ENCODE peak calls at places on chromosomes 3 and 15, in six cellular contexts. D, M, V, F, K and E are unnamed samples.

GRCh38 chr15:76196286-76196948 is 114.9 kb downstream of the ETFA start:
- DNase-seq in D (no peak), M (peak), V (peak), F (peak), K (no peak), E (peak)

GRCh38 chr3:102206506-102207145 is 228.2 kb upstream of the ZPLD1 start:
- DNase-seq in D (no peak), M (peak), V (no peak), F (no peak), K (no peak), E (no peak)

GRCh38 chr15:34708422-34708821 is 46.4 kb downstream of the GJD2 start:
- DNase-seq in D (no peak), M (peak), V (peak), F (peak), K (no peak), E (peak)

GRCh38 chr3:109098245-109098644 is 19.7 kb downstream of the MORC1 start:
- DNase-seq in D (no peak), M (no peak), V (no peak), F (peak), K (no peak), E (no peak)

GRCh38 chr3:132907293-132907692 is 130.9 kb upstream of the TMEM108 start:
- DNase-seq in D (no peak), M (no peak), V (no peak), F (no peak), K (no peak), E (no peak)

GRCh38 chr3:25469609-25470008 is 41.5 kb downstream of the RARB start:
- DNase-seq in D (no peak), M (no peak), V (no peak), F (no peak), K (no peak), E (no peak)

GRCh38 chr3:31695280-31696008 is 162.7 kb downstream of the STT3B start:
- DNase-seq in D (no peak), M (no peak), V (no peak), F (peak), K (peak), E (no peak)

GRCh38 chr3:11559816-11560633 is 83.7 kb downstream of the VGLL4 start:
- DNase-seq in D (no peak), M (no peak), V (no peak), F (no peak), K (no peak), E (no peak)

GRCh38 chr3:172128852-172129251 is 89.5 kb downstream of the FNDC3B start:
- DNase-seq in D (no peak), M (no peak), V (no peak), F (no peak), K (no peak), E (no peak)

GRCh38 chr15:35871282-35871681 is 325.3 kb upstream of the DPH6 start:
- DNase-seq in D (no peak), M (no peak), V (no peak), F (no peak), K (no peak), E (no peak)

GRCh38 chr3:153463895-153464294 is 301.9 kb downstream of the RAP2B start:
- DNase-seq in D (no peak), M (no peak), V (no peak), F (no peak), K (no peak), E (no peak)

GRCh38 chr3:158775801-158776399 is 26.0 kb upstream of the MFSD1 start:
- DNase-seq in D (no peak), M (no peak), V (no peak), F (peak), K (no peak), E (no peak)

GRCh38 chr15:51190424-51191068 is 95.8 kb upstream of the TNFAIP8L3 start:
- DNase-seq in D (no peak), M (no peak), V (no peak), F (no peak), K (no peak), E (no peak)

GRCh38 chr15:92883643-92884458 is 16.3 kb upstream of the CHD2 start:
- DNase-seq in D (no peak), M (peak), V (peak), F (peak), K (no peak), E (no peak)

GRCh38 chr3:99325407-99325806 is 313.0 kb upstream of the COL8A1 start:
- DNase-seq in D (no peak), M (peak), V (no peak), F (no peak), K (no peak), E (no peak)

GRCh38 chr3:157590273-157590672 is 87.1 kb upstream of the VEPH1 start:
- DNase-seq in D (no peak), M (no peak), V (no peak), F (no peak), K (no peak), E (no peak)